ENCODE peak calls at places on chromosomes 3 and 15, in nine cellular contexts. One of them, this sample, is unnamed.

GRCh38 chr3:196620228-196620627 is 19.3 kb upstream of the NRROS start:
- DNase-seq in stimulated activated naive CD8-positive, alpha-beta T cell treated with anti-CD3 and anti-CD28 coated beads, Interleukin-15, Interleukin-2, amounts not matched to agents 100 U/mL and 50 U/mL, for 24 hours: peak
- DNase-seq in stimulated activated CD4-positive, alpha-beta T cell treated with anti-CD3 and anti-CD28 coated beads, TNF-alpha, amount 100 ng/mL, for 4 hours: no peak
- DNase-seq in NT2/D1: no peak
- DNase-seq in COLO829: no peak
- DNase-seq in CD4-positive, alpha-beta T cell: no peak
- DNase-seq in transverse colon: peak
- DNase-seq in pancreas: no peak
- DNase-seq in AG04450: no peak
- DNase-seq in this sample: no peak

GRCh38 chr3:47877288-47877687 is 74.3 kb downstream of the DHX30 start:
- DNase-seq in stimulated activated naive CD8-positive, alpha-beta T cell treated with anti-CD3 and anti-CD28 coated beads, Interleukin-15, Interleukin-2, amounts not matched to agents 100 U/mL and 50 U/mL, for 24 hours: no peak
- DNase-seq in stimulated activated CD4-positive, alpha-beta T cell treated with anti-CD3 and anti-CD28 coated beads, TNF-alpha, amount 100 ng/mL, for 4 hours: no peak
- DNase-seq in NT2/D1: no peak
- DNase-seq in COLO829: no peak
- DNase-seq in CD4-positive, alpha-beta T cell: no peak
- DNase-seq in transverse colon: no peak
- DNase-seq in pancreas: no peak
- DNase-seq in AG04450: no peak
- DNase-seq in this sample: no peak

GRCh38 chr3:125611908-125612307 is 16.6 kb upstream of the OSBPL11 start:
- DNase-seq in stimulated activated naive CD8-positive, alpha-beta T cell treated with anti-CD3 and anti-CD28 coated beads, Interleukin-15, Interleukin-2, amounts not matched to agents 100 U/mL and 50 U/mL, for 24 hours: no peak
- DNase-seq in stimulated activated CD4-positive, alpha-beta T cell treated with anti-CD3 and anti-CD28 coated beads, TNF-alpha, amount 100 ng/mL, for 4 hours: no peak
- DNase-seq in NT2/D1: no peak
- DNase-seq in COLO829: no peak
- DNase-seq in CD4-positive, alpha-beta T cell: no peak
- DNase-seq in transverse colon: no peak
- DNase-seq in pancreas: no peak
- DNase-seq in AG04450: no peak
- DNase-seq in this sample: peak

GRCh38 chr15:40894689-40895308 is 549 bp downstream of the VPS18 start:
- DNase-seq in stimulated activated naive CD8-positive, alpha-beta T cell treated with anti-CD3 and anti-CD28 coated beads, Interleukin-15, Interleukin-2, amounts not matched to agents 100 U/mL and 50 U/mL, for 24 hours: peak
- DNase-seq in stimulated activated CD4-positive, alpha-beta T cell treated with anti-CD3 and anti-CD28 coated beads, TNF-alpha, amount 100 ng/mL, for 4 hours: no peak
- DNase-seq in NT2/D1: peak
- DNase-seq in COLO829: peak
- DNase-seq in CD4-positive, alpha-beta T cell: peak
- DNase-seq in transverse colon: peak
- DNase-seq in pancreas: peak
- DNase-seq in AG04450: peak
- DNase-seq in this sample: peak

GRCh38 chr15:63043391-63044076 is 987 bp downstream of the TPM1 start:
- DNase-seq in stimulated activated naive CD8-positive, alpha-beta T cell treated with anti-CD3 and anti-CD28 coated beads, Interleukin-15, Interleukin-2, amounts not matched to agents 100 U/mL and 50 U/mL, for 24 hours: peak
- DNase-seq in stimulated activated CD4-positive, alpha-beta T cell treated with anti-CD3 and anti-CD28 coated beads, TNF-alpha, amount 100 ng/mL, for 4 hours: no peak
- DNase-seq in NT2/D1: no peak
- DNase-seq in COLO829: no peak
- DNase-seq in CD4-positive, alpha-beta T cell: no peak
- DNase-seq in transverse colon: no peak
- DNase-seq in pancreas: peak
- DNase-seq in AG04450: no peak
- DNase-seq in this sample: no peak

GRCh38 chr15:76512971-76513370 is 176.4 kb downstream of the ISL2 start:
- DNase-seq in stimulated activated naive CD8-positive, alpha-beta T cell treated with anti-CD3 and anti-CD28 coated beads, Interleukin-15, Interleukin-2, amounts not matched to agents 100 U/mL and 50 U/mL, for 24 hours: no peak
- DNase-seq in stimulated activated CD4-positive, alpha-beta T cell treated with anti-CD3 and anti-CD28 coated beads, TNF-alpha, amount 100 ng/mL, for 4 hours: no peak
- DNase-seq in NT2/D1: no peak
- DNase-seq in COLO829: no peak
- DNase-seq in CD4-positive, alpha-beta T cell: no peak
- DNase-seq in transverse colon: no peak
- DNase-seq in pancreas: no peak
- DNase-seq in AG04450: no peak
- DNase-seq in this sample: no peak

GRCh38 chr3:120102674-120103073 is 8.4 kb upstream of the GSK3B start:
- DNase-seq in stimulated activated naive CD8-positive, alpha-beta T cell treated with anti-CD3 and anti-CD28 coated beads, Interleukin-15, Interleukin-2, amounts not matched to agents 100 U/mL and 50 U/mL, for 24 hours: no peak
- DNase-seq in stimulated activated CD4-positive, alpha-beta T cell treated with anti-CD3 and anti-CD28 coated beads, TNF-alpha, amount 100 ng/mL, for 4 hours: no peak
- DNase-seq in NT2/D1: no peak
- DNase-seq in COLO829: no peak
- DNase-seq in CD4-positive, alpha-beta T cell: no peak
- DNase-seq in transverse colon: no peak
- DNase-seq in pancreas: no peak
- DNase-seq in AG04450: no peak
- DNase-seq in this sample: no peak

GRCh38 chr3:45939341-45939771 is 3.9 kb upstream of the CXCR6 start:
- DNase-seq in stimulated activated naive CD8-positive, alpha-beta T cell treated with anti-CD3 and anti-CD28 coated beads, Interleukin-15, Interleukin-2, amounts not matched to agents 100 U/mL and 50 U/mL, for 24 hours: no peak
- DNase-seq in stimulated activated CD4-positive, alpha-beta T cell treated with anti-CD3 and anti-CD28 coated beads, TNF-alpha, amount 100 ng/mL, for 4 hours: no peak
- DNase-seq in NT2/D1: no peak
- DNase-seq in COLO829: no peak
- DNase-seq in CD4-positive, alpha-beta T cell: no peak
- DNase-seq in transverse colon: no peak
- DNase-seq in pancreas: no peak
- DNase-seq in AG04450: no peak
- DNase-seq in this sample: no peak

GRCh38 chr15:29348308-29348914 is 78.8 kb upstream of the NSMCE3 start:
- DNase-seq in stimulated activated naive CD8-positive, alpha-beta T cell treated with anti-CD3 and anti-CD28 coated beads, Interleukin-15, Interleukin-2, amounts not matched to agents 100 U/mL and 50 U/mL, for 24 hours: no peak
- DNase-seq in stimulated activated CD4-positive, alpha-beta T cell treated with anti-CD3 and anti-CD28 coated beads, TNF-alpha, amount 100 ng/mL, for 4 hours: no peak
- DNase-seq in NT2/D1: no peak
- DNase-seq in COLO829: no peak
- DNase-seq in CD4-positive, alpha-beta T cell: no peak
- DNase-seq in transverse colon: peak
- DNase-seq in pancreas: no peak
- DNase-seq in AG04450: peak
- DNase-seq in this sample: peak

GRCh38 chr3:126128504-126129407 is 44.8 kb upstream of the SLC41A3 start:
- DNase-seq in stimulated activated naive CD8-positive, alpha-beta T cell treated with anti-CD3 and anti-CD28 coated beads, Interleukin-15, Interleukin-2, amounts not matched to agents 100 U/mL and 50 U/mL, for 24 hours: no peak
- DNase-seq in stimulated activated CD4-positive, alpha-beta T cell treated with anti-CD3 and anti-CD28 coated beads, TNF-alpha, amount 100 ng/mL, for 4 hours: no peak
- DNase-seq in NT2/D1: no peak
- DNase-seq in COLO829: no peak
- DNase-seq in CD4-positive, alpha-beta T cell: no peak
- DNase-seq in transverse colon: no peak
- DNase-seq in pancreas: no peak
- DNase-seq in AG04450: no peak
- DNase-seq in this sample: no peak

GRCh38 chr15:72784233-72784876 is 797 bp upstream of the ADPGK start:
- DNase-seq in stimulated activated naive CD8-positive, alpha-beta T cell treated with anti-CD3 and anti-CD28 coated beads, Interleukin-15, Interleukin-2, amounts not matched to agents 100 U/mL and 50 U/mL, for 24 hours: no peak
- DNase-seq in stimulated activated CD4-positive, alpha-beta T cell treated with anti-CD3 and anti-CD28 coated beads, TNF-alpha, amount 100 ng/mL, for 4 hours: no peak
- DNase-seq in NT2/D1: peak
- DNase-seq in COLO829: peak
- DNase-seq in CD4-positive, alpha-beta T cell: no peak
- DNase-seq in transverse colon: no peak
- DNase-seq in pancreas: no peak
- DNase-seq in AG04450: peak
- DNase-seq in this sample: peak

GRCh38 chr15:31367730-31368344 is 41.2 kb downstream of the KLF13 start:
- DNase-seq in stimulated activated naive CD8-positive, alpha-beta T cell treated with anti-CD3 and anti-CD28 coated beads, Interleukin-15, Interleukin-2, amounts not matched to agents 100 U/mL and 50 U/mL, for 24 hours: peak
- DNase-seq in stimulated activated CD4-positive, alpha-beta T cell treated with anti-CD3 and anti-CD28 coated beads, TNF-alpha, amount 100 ng/mL, for 4 hours: no peak
- DNase-seq in NT2/D1: no peak
- DNase-seq in COLO829: no peak
- DNase-seq in CD4-positive, alpha-beta T cell: no peak
- DNase-seq in transverse colon: peak
- DNase-seq in pancreas: peak
- DNase-seq in AG04450: no peak
- DNase-seq in this sample: no peak

This sample was measured in GM23338.